ENCODE peak calls at places on chromosomes 5 and 9, in seven cellular contexts. A is A549; V is GM13976; W is T-helper 1 cell; T is breast epithelium; J is Calu3; C is stimulated activated CD4-positive, alpha-beta T cell treated with anti-CD3 and anti-CD28 coated beads, Interleukin-1b, Interleukin-23, amount 100 ng/mL, for 24 hours. R is an unnamed sample.

GRCh38 chr9:72526901-72527800 is 5.7 kb downstream of the TMC1 start:
- DNase-seq in A (peak; percentile 75), V (peak; percentile 49), W (peak; percentile 31), T (peak; percentile 81), J (peak; percentile 77), C (peak; percentile 38), R (peak; percentile 63)

GRCh38 chr9:133769511-133770075 is 31.4 kb upstream of the SARDH start:
- DNase-seq in A (no peak), V (no peak), W (no peak), T (peak; percentile 43), J (no peak), C (no peak), R (no peak)

GRCh38 chr9:34328983-34329832 is at the start of the genes KIF24 and NUDT2:
- DNase-seq in A (peak; percentile 96), V (peak; percentile 94), W (peak; percentile 91), T (peak; percentile 93), J (peak; percentile 92), C (peak; percentile 84), R (peak; percentile 93)

GRCh38 chr9:124479947-124480620 is 27.1 kb downstream of the NR5A1 start:
- DNase-seq in A (no peak), V (no peak), W (no peak), T (no peak), J (no peak), C (no peak), R (no peak)

GRCh38 chr9:90141723-90142122 is 500.9 kb downstream of the DIRAS2 start:
- DNase-seq in A (no peak), V (peak; percentile 34), W (no peak), T (no peak), J (no peak), C (no peak), R (no peak)

GRCh38 chr5:68746220-68747076 is 347.4 kb upstream of the SLC30A5 start:
- DNase-seq in A (no peak), V (no peak), W (no peak), T (no peak), J (no peak), C (no peak), R (no peak)

GRCh38 chr5:160312139-160312959 is at the start of gene CCNJL:
- DNase-seq in A (peak; percentile 86), V (peak; percentile 79), W (no peak), T (no peak), J (peak; percentile 84), C (no peak), R (peak; percentile 63)

GRCh38 chr5:63125862-63126261 is 547.2 kb downstream of the LRRC70 start:
- DNase-seq in A (peak; percentile 28), V (no peak), W (no peak), T (no peak), J (peak; percentile 14), C (no peak), R (no peak)

GRCh38 chr9:75083188-75083976 is 4.6 kb downstream of the NMRK1 start:
- DNase-seq in A (no peak), V (no peak), W (no peak), T (no peak), J (peak; percentile 31), C (no peak), R (peak; percentile 19)

GRCh38 chr5:74433255-74434123 is 207.0 kb downstream of the ENC1 start:
- DNase-seq in A (no peak), V (peak; percentile 13), W (no peak), T (no peak), J (peak; percentile 25), C (no peak), R (no peak)

GRCh38 chr5:173538018-173538417 is 78.4 kb downstream of the BOD1 start:
- DNase-seq in A (no peak), V (no peak), W (no peak), T (no peak), J (no peak), C (no peak), R (peak; percentile 75)

GRCh38 chr5:160390787-160391696 is 8.8 kb downstream of the FAM200C start:
- DNase-seq in A (no peak), V (peak; percentile 40), W (no peak), T (no peak), J (no peak), C (no peak), R (no peak)

GRCh38 chr5:147483197-147483790 is 26.6 kb downstream of the DPYSL3 start:
- DNase-seq in A (no peak), V (no peak), W (no peak), T (no peak), J (no peak), C (no peak), R (no peak)

GRCh38 chr9:88530051-88530450 is 4.9 kb upstream of the NXNL2 start:
- DNase-seq in A (no peak), V (no peak), W (no peak), T (no peak), J (peak; percentile 15), C (no peak), R (no peak)

GRCh38 chr5:95717439-95717838 is 13.7 kb upstream of the RHOBTB3 start:
- DNase-seq in A (no peak), V (no peak), W (no peak), T (no peak), J (no peak), C (no peak), R (no peak)

GRCh38 chr9:87334366-87334765 is 163.3 kb upstream of the DAPK1 start:
- DNase-seq in A (no peak), V (no peak), W (no peak), T (no peak), J (no peak), C (no peak), R (no peak)

GRCh38 chr9:125701351-125701750 is 5.7 kb downstream of the MAPKAP1 start:
- DNase-seq in A (no peak), V (no peak), W (no peak), T (no peak), J (no peak), C (no peak), R (no peak)

GRCh38 chr9:1979815-1980367 is 35.3 kb upstream of the SMARCA2 start:
- DNase-seq in A (no peak), V (no peak), W (no peak), T (no peak), J (no peak), C (no peak), R (no peak)

GRCh38 chr5:93620487-93621339 is 37.7 kb downstream of the NR2F1 start:
- DNase-seq in A (peak; percentile 47), V (peak; percentile 83), W (no peak), T (no peak), J (peak; percentile 82), C (no peak), R (peak; percentile 72)

GRCh38 chr5:13553896-13554295 is 390.6 kb downstream of the DNAH5 start:
- DNase-seq in A (peak; percentile 3), V (no peak), W (no peak), T (no peak), J (peak; percentile 36), C (no peak), R (no peak)

GRCh38 chr5:127645300-127645726 is 3.6 kb upstream of the CTXN3 start:
- DNase-seq in A (no peak), V (no peak), W (no peak), T (no peak), J (no peak), C (no peak), R (no peak)

GRCh38 chr5:111747336-111747735 is 9.7 kb downstream of the NREP start:
- DNase-seq in A (no peak), V (no peak), W (no peak), T (no peak), J (no peak), C (no peak), R (no peak)

R was measured in heart right ventricle.